ENCODE peak calls at places on chromosome X, in four cellular contexts. One of them, this sample, is unnamed.

GRCh38 chrX:119640621-119641020 is 34.4 kb upstream of the NKRF start:
- DNase-seq in heart right ventricle: no peak
- DNase-seq in astrocyte: no peak
- DNase-seq in A549: no peak
- DNase-seq in this sample: peak

GRCh38 chrX:39576081-39576701 is 521.6 kb downstream of the BCOR start:
- DNase-seq in astrocyte: no peak
- DNase-seq in A549: no peak
- DNase-seq in heart right ventricle: no peak
- DNase-seq in this sample: no peak

GRCh38 chrX:47497274-47497673 is 14.3 kb upstream of the ZNF41 start:
- DNase-seq in heart right ventricle: no peak
- DNase-seq in astrocyte: no peak
- DNase-seq in A549: no peak
- DNase-seq in this sample: no peak

GRCh38 chrX:44767308-44767707 is 76.5 kb upstream of the DUSP21 start:
- DNase-seq in heart right ventricle: no peak
- DNase-seq in astrocyte: no peak
- DNase-seq in A549: no peak
- DNase-seq in this sample: no peak

GRCh38 chrX:37476571-37477188 is 94.8 kb upstream of the LANCL3 start:
- DNase-seq in A549: no peak
- DNase-seq in heart right ventricle: no peak
- DNase-seq in astrocyte: no peak
- DNase-seq in this sample: no peak

GRCh38 chrX:10350991-10351390 is 194.2 kb downstream of the CLCN4 start:
- DNase-seq in astrocyte: peak
- DNase-seq in A549: no peak
- DNase-seq in heart right ventricle: no peak
- DNase-seq in this sample: no peak

GRCh38 chrX:24231169-24231568 is 81.6 kb downstream of the ZFX start:
- DNase-seq in A549: peak
- DNase-seq in astrocyte: peak
- DNase-seq in heart right ventricle: peak
- DNase-seq in this sample: no peak

GRCh38 chrX:119602701-119603255 is 3.4 kb downstream of the NKRF start:
- DNase-seq in heart right ventricle: no peak
- DNase-seq in astrocyte: no peak
- DNase-seq in A549: no peak
- DNase-seq in this sample: no peak

GRCh38 chrX:43481601-43482000 is 174.5 kb upstream of the MAOA start:
- DNase-seq in A549: no peak
- DNase-seq in heart right ventricle: no peak
- DNase-seq in astrocyte: no peak
- DNase-seq in this sample: no peak

GRCh38 chrX:7435822-7436221 is 287.9 kb upstream of the PUDP start:
- DNase-seq in A549: no peak
- DNase-seq in heart right ventricle: no peak
- DNase-seq in astrocyte: no peak
- DNase-seq in this sample: no peak

GRCh38 chrX:104343408-104344129 is 88.8 kb upstream of the ESX1 start:
- DNase-seq in heart right ventricle: peak
- DNase-seq in A549: peak
- DNase-seq in astrocyte: peak
- DNase-seq in this sample: peak
- TF ChIP-seq CTCF in heart right ventricle: peak
- TF ChIP-seq CTCF in A549: peak
- TF ChIP-seq CTCF in astrocyte: peak
- TF ChIP-seq CTCF in this sample: peak

DNA sequence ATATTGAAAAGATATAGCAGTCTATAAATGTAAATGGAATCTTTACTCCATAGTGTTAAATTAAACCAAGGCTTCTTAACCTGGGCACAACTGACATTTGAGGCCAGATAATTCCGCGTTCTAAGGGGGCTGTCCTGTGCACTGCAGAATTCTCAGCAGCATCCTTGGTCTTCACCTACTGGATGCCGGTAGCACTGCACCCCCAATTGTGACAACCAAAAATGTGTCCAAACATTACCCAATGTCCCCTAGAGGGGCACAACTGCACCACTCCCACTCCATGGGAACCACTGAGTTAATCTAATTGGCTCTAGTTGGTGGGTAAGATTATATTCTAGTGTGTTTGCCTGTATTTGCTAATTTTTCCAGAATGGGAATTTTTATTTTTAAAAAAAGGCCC is 16.6 kb downstream of the AP1S2 start:
- DNase-seq in heart right ventricle: no peak
- DNase-seq in A549: peak
- DNase-seq in astrocyte: no peak
- DNase-seq in this sample: no peak
- TF ChIP-seq CTCF in heart right ventricle: peak
- TF ChIP-seq CTCF in A549: no peak
- TF ChIP-seq CTCF in astrocyte: no peak
- TF ChIP-seq CTCF in this sample: peak

DNA sequence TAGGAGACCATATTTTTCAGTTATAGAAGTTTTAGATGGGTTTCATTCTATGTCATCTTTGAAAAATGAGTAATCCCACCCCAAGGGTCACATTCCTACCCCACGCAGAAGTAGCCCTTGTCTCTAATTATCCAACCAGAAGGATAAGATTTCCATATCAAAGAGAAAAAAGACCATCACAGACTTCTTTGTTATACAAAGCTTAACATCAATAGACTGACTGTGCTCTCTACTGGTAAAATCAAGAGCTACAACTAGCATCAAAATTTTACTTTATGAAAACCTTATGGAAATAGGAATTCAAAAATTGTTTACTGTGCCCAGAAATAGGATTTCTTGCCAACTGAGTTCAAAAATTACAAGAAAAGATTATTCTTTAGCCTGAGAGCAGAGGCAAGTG is 24.9 kb downstream of the TNMD start:
- DNase-seq in heart right ventricle: no peak
- DNase-seq in A549: no peak
- DNase-seq in astrocyte: no peak
- DNase-seq in this sample: no peak
- TF ChIP-seq CTCF in heart right ventricle: no peak
- TF ChIP-seq CTCF in A549: peak
- TF ChIP-seq CTCF in astrocyte: peak
- TF ChIP-seq CTCF in this sample: no peak

GRCh38 chrX:94058728-94059382 is 384.8 kb downstream of the FAM133A start:
- DNase-seq in astrocyte: no peak
- DNase-seq in heart right ventricle: peak
- DNase-seq in A549: no peak
- DNase-seq in this sample: no peak
- TF ChIP-seq CTCF in astrocyte: peak
- TF ChIP-seq CTCF in heart right ventricle: peak
- TF ChIP-seq CTCF in A549: peak
- TF ChIP-seq CTCF in this sample: no peak

GRCh38 chrX:105969487-105969886 is 69.0 kb downstream of the SERPINA7 start:
- DNase-seq in A549: no peak
- DNase-seq in astrocyte: no peak
- DNase-seq in heart right ventricle: no peak
- DNase-seq in this sample: no peak

GRCh38 chrX:105972690-105973386 is 65.7 kb downstream of the SERPINA7 start:
- DNase-seq in A549: no peak
- DNase-seq in astrocyte: no peak
- DNase-seq in heart right ventricle: no peak
- DNase-seq in this sample: no peak

GRCh38 chrX:105973387-105973739 is 65.2 kb downstream of the SERPINA7 start:
- DNase-seq in heart right ventricle: no peak
- DNase-seq in astrocyte: no peak
- DNase-seq in A549: no peak
- DNase-seq in this sample: no peak

DNA sequence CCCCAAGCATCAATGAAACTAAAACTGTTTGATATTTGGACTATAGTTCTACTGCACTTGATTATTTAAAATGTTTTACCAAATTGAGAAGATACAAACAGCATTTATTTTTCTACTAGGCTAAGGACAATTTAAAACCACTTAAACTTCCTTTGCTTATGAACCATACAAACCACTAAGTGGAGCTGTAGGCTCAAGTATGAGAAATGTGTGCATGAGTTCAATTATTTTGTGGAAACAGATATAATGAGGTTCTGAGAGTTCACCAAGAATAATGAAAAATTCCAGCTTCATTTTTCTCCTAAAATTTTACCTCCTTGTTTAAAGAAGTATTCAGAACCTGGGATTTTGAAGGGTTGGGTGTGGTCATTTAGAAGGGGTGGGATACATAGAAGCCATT is 63.1 kb downstream of the SERPINA7 start:
- DNase-seq in heart right ventricle: no peak
- DNase-seq in astrocyte: no peak
- DNase-seq in A549: no peak
- DNase-seq in this sample: no peak
- TF ChIP-seq CTCF in heart right ventricle: peak
- TF ChIP-seq CTCF in astrocyte: no peak
- TF ChIP-seq CTCF in A549: no peak
- TF ChIP-seq CTCF in this sample: no peak

DNA sequence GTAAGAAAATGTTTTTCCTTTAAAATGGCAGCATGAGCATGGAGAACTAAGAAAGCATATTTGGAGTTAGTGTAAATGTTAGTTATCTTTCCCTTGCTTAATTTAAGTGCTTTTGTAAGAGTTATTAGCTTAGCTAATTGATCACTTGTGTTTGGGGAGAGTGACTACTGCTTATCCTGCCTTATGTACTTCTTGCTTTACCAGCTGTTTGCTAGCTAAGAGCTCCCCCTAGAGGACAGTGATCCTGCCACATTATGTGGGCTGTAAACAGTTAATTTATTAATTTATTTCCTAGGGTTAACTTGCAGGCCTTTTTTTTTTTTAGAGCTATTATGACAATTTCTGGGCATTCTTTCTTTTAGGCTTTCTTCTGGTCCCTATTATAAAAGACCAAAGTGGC is 435.8 kb downstream of the MAGEB5 start:
- DNase-seq in A549: no peak
- DNase-seq in astrocyte: no peak
- DNase-seq in heart right ventricle: no peak
- DNase-seq in this sample: no peak
- TF ChIP-seq CTCF in A549: peak
- TF ChIP-seq CTCF in astrocyte: no peak
- TF ChIP-seq CTCF in heart right ventricle: no peak
- TF ChIP-seq CTCF in this sample: no peak

DNA sequence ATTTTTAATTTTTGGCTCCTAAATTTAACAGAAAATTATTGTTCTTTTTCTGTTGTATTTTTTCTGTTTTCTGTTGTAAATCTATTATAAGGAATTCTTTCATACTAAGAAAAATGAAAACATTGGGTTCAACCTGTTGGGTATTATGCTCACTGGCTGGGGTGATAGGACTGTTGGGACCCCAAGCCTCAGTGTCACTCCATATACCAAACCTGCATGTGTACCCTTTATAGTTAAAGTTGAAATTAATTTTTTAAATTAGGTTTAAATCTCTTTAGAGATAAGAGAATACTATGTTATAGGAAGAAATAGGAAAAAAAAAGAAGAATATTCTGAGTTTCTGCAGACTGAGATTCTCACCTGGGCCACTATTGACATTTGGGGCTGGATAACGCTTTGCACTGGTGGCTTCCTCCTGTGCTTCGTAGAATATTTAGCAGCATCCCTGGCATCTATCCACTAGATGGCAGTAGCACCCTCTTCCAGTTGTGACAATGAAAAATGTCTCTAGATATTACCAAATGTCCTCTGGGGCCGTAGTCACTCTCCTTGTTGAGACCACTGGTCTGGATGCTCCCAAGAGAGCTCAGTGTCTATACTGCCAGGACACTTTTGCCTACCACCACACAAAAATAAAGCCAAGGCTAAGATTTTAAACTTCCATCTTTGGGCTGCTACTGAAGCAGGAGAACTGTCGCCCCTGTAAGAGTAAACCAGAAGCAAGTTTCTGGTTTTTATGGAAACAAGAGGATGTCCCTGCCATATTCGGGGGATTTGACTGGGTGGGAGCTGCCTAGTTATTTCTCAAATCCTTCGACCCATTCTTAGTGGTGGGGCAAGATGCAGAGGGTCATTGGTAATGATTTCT is 22.4 kb upstream of the CLTRN start:
- DNase-seq in A549: peak
- DNase-seq in astrocyte: peak
- DNase-seq in heart right ventricle: peak
- DNase-seq in this sample: peak
- TF ChIP-seq CTCF in A549: peak
- TF ChIP-seq CTCF in astrocyte: peak
- TF ChIP-seq CTCF in heart right ventricle: peak
- TF ChIP-seq CTCF in this sample: peak

DNA sequence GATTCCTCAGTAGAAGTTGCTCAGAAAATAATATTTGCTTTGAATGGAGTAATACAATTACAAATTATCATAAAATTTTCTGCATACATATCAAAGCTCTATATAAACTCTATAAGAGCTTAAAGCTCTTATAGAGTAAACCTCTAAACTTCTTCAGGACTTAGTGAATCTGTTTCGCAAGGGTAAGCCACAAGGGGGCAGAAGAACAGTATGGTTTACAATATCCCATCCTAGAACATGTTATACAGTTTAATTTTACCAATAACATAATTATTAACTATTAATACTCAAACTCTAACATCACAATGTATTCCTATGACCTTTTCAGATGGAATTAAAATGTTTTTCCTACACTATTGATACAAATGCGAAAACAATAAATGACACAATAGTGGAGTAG is 33.8 kb upstream of the SPANXN1 start:
- DNase-seq in heart right ventricle: no peak
- DNase-seq in A549: no peak
- DNase-seq in astrocyte: no peak
- DNase-seq in this sample: no peak
- TF ChIP-seq CTCF in heart right ventricle: peak
- TF ChIP-seq CTCF in A549: peak
- TF ChIP-seq CTCF in astrocyte: peak
- TF ChIP-seq CTCF in this sample: no peak

GRCh38 chrX:104707572-104707971 is 141.6 kb downstream of the IL1RAPL2 start:
- DNase-seq in A549: no peak
- DNase-seq in heart right ventricle: no peak
- DNase-seq in astrocyte: no peak
- DNase-seq in this sample: no peak

GRCh38 chrX:104707042-104707441 is 141.0 kb downstream of the IL1RAPL2 start:
- DNase-seq in A549: no peak
- DNase-seq in heart right ventricle: no peak
- DNase-seq in astrocyte: no peak
- DNase-seq in this sample: no peak

DNA sequence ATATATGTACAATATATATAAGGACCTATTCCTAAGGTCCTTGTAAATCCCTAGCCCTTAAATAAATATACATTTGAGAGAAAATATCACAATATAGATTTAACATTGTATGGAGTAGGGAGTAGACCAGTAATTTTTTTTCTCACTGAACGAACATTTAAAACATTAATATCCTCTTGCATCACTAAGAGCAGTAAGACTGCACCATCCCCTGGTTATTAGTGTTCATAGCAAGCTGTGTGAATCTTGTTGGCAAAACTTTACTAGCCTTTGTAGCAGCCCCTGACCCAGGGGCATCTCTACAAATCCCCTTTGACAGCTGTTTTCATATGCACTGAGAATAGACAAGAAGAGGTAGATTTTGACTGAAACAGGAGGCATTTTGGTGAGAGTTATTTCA is 146.5 kb downstream of the IL1RAPL2 start:
- DNase-seq in heart right ventricle: no peak
- DNase-seq in astrocyte: no peak
- DNase-seq in A549: no peak
- DNase-seq in this sample: no peak
- TF ChIP-seq CTCF in heart right ventricle: no peak
- TF ChIP-seq CTCF in astrocyte: no peak
- TF ChIP-seq CTCF in A549: no peak
- TF ChIP-seq CTCF in this sample: no peak

This sample was measured in CD14-positive monocyte.